ENCODE peak calls at places on chromosomes 1 and 21, in ten cellular contexts. Z, D, S, E, M, A, I, R, C and F are unnamed samples.

GRCh38 chr1:203210350-203210749 is 19.1 kb downstream of the CHIT1 start:
- DNase-seq in Z (no peak), D (no peak), S (no peak), E (no peak), M (no peak), A (no peak), I (no peak), R (no peak), C (no peak), F (no peak)

GRCh38 chr1:154951901-154952657 is 3.8 kb downstream of the PBXIP1 start:
- DNase-seq in Z (no peak), D (no peak), S (no peak), E (no peak), M (no peak), A (peak; percentile 74), I (peak; percentile 39), R (no peak), C (no peak), F (peak; percentile 26)

GRCh38 chr1:229280921-229281320 is 10.0 kb downstream of the RAB4A start:
- DNase-seq in Z (no peak), D (no peak), S (no peak), E (no peak), M (peak; percentile 69), A (no peak), I (no peak), R (no peak), C (no peak), F (no peak)

GRCh38 chr1:247096112-247096511 is 8.0 kb downstream of the ZNF669 start:
- DNase-seq in Z (no peak), D (no peak), S (no peak), E (no peak), M (no peak), A (no peak), I (no peak), R (no peak), C (no peak), F (no peak)

GRCh38 chr1:151166506-151166956 is 587 bp downstream of the SCNM1 start:
- DNase-seq in Z (no peak), D (no peak), S (peak; percentile 74), E (no peak), M (peak; percentile 87), A (no peak), I (no peak), R (no peak), C (no peak), F (peak; percentile 82)

GRCh38 chr1:207828485-207829158 is 76.8 kb downstream of the CD46 start:
- DNase-seq in Z (peak; percentile 27), D (peak; percentile 73), S (peak; percentile 91), E (no peak), M (peak; percentile 89), A (peak; percentile 73), I (peak; percentile 88), R (peak; percentile 15), C (no peak), F (peak; percentile 86)

GRCh38 chr21:42524341-42525227 is 10.9 kb downstream of the SLC37A1 start:
- DNase-seq in Z (no peak), D (peak; percentile 69), S (peak; percentile 69), E (no peak), M (peak; percentile 7), A (peak; percentile 87), I (peak; percentile 82), R (peak; percentile 98), C (no peak), F (peak; percentile 40)

GRCh38 chr1:227428803-227429202 is 110.5 kb upstream of the CDC42BPA start:
- DNase-seq in Z (no peak), D (no peak), S (peak; percentile 95), E (no peak), M (peak; percentile 77), A (no peak), I (no peak), R (peak; percentile 9), C (no peak), F (peak; percentile 88)

GRCh38 chr1:43506233-43506632 is 24.4 kb upstream of the PTPRF start:
- DNase-seq in Z (no peak), D (no peak), S (no peak), E (no peak), M (no peak), A (no peak), I (no peak), R (no peak), C (no peak), F (no peak)

GRCh38 chr1:65075123-65075976 is 72.7 kb upstream of the AK4 start:
- DNase-seq in Z (peak; percentile 44), D (no peak), S (peak; percentile 71), E (no peak), M (peak; percentile 69), A (peak; percentile 78), I (no peak), R (peak; percentile 90), C (peak; percentile 37), F (peak; percentile 68)

GRCh38 chr1:53025034-53025777 is 36.8 kb upstream of the PODN start:
- DNase-seq in Z (no peak), D (peak; percentile 21), S (peak; percentile 93), E (no peak), M (peak; percentile 81), A (no peak), I (peak; percentile 67), R (no peak), C (no peak), F (peak; percentile 92)

GRCh38 chr1:193905288-193906085 is 719.1 kb upstream of the B3GALT2 start:
- DNase-seq in Z (no peak), D (no peak), S (no peak), E (no peak), M (peak; percentile 48), A (no peak), I (no peak), R (no peak), C (no peak), F (peak; percentile 49)

GRCh38 chr1:228307218-228308023 is 99.2 kb downstream of the TRIM11 start:
- DNase-seq in Z (no peak), D (peak; percentile 14), S (no peak), E (no peak), M (no peak), A (peak; percentile 40), I (peak; percentile 45), R (no peak), C (no peak), F (no peak)

GRCh38 chr1:118788372-118788955 is 199.7 kb downstream of the TBX15 start:
- DNase-seq in Z (no peak), D (no peak), S (no peak), E (no peak), M (peak; percentile 13), A (no peak), I (no peak), R (peak; percentile 69), C (peak; percentile 33), F (no peak)

GRCh38 chr1:3858231-3858981 is 1.1 kb downstream of the DFFB start:
- DNase-seq in Z (no peak), D (no peak), S (peak; percentile 20), E (peak; percentile 37), M (peak; percentile 6), A (no peak), I (no peak), R (no peak), C (no peak), F (peak; percentile 31)

GRCh38 chr1:9590201-9590600 is 1.5 kb downstream of the TMEM201 start:
- DNase-seq in Z (no peak), D (no peak), S (no peak), E (no peak), M (no peak), A (peak; percentile 42), I (no peak), R (no peak), C (no peak), F (no peak)

GRCh38 chr1:245837741-245838140 is 669.3 kb downstream of the SMYD3 start:
- DNase-seq in Z (no peak), D (no peak), S (no peak), E (no peak), M (peak; percentile 72), A (no peak), I (no peak), R (no peak), C (no peak), F (peak; percentile 38)

GRCh38 chr1:66048011-66048410 is 255.3 kb downstream of the PDE4B start:
- DNase-seq in Z (no peak), D (no peak), S (no peak), E (no peak), M (peak; percentile 66), A (no peak), I (no peak), R (no peak), C (no peak), F (no peak)

GRCh38 chr1:206608108-206608698 is 4.1 kb downstream of the EIF2D start:
- DNase-seq in Z (peak; percentile 22), D (no peak), S (peak; percentile 32), E (peak; percentile 34), M (peak; percentile 63), A (peak; percentile 71), I (no peak), R (no peak), C (peak; percentile 3), F (peak; percentile 37)

GRCh38 chr21:15250384-15250783 is 185.6 kb upstream of the NRIP1 start:
- DNase-seq in Z (no peak), D (no peak), S (no peak), E (no peak), M (peak; percentile 83), A (no peak), I (no peak), R (no peak), C (no peak), F (peak; percentile 7)

GRCh38 chr21:45768741-45769049 is 125.2 kb downstream of the PCBP3 start:
- DNase-seq in Z (no peak), D (no peak), S (no peak), E (no peak), M (no peak), A (no peak), I (no peak), R (no peak), C (no peak), F (no peak)

GRCh38 chr1:17397910-17398700 is 26.1 kb downstream of the PADI6 start:
- DNase-seq in Z (no peak), D (no peak), S (no peak), E (no peak), M (no peak), A (no peak), I (no peak), R (no peak), C (no peak), F (no peak)

GRCh38 chr1:1604374-1605033 is 4.6 kb upstream of the FNDC10 start:
- DNase-seq in Z (no peak), D (no peak), S (no peak), E (peak; percentile 14), M (no peak), A (no peak), I (no peak), R (no peak), C (no peak), F (no peak)

GRCh38 chr1:3501856-3502665 is 47.6 kb downstream of the ARHGEF16 start:
- DNase-seq in Z (no peak), D (peak; percentile 71), S (peak; percentile 30), E (no peak), M (peak; percentile 38), A (peak; percentile 64), I (peak; percentile 88), R (no peak), C (no peak), F (peak; percentile 13)

GRCh38 chr1:201019321-201019977 is 4.1 kb downstream of the KIF21B start:
- DNase-seq in Z (peak; percentile 76), D (peak; percentile 39), S (peak; percentile 59), E (no peak), M (peak; percentile 66), A (peak; percentile 93), I (peak; percentile 75), R (peak; percentile 64), C (peak; percentile 56), F (peak; percentile 66)

GRCh38 chr1:201496296-201496690 is 10.6 kb downstream of the CSRP1 start:
- DNase-seq in Z (no peak), D (no peak), S (no peak), E (no peak), M (no peak), A (no peak), I (no peak), R (no peak), C (no peak), F (no peak)

GRCh38 chr1:154418062-154418897 is 13.1 kb downstream of the IL6R start:
- DNase-seq in Z (no peak), D (no peak), S (no peak), E (no peak), M (no peak), A (peak; percentile 37), I (no peak), R (peak; percentile 89), C (peak; percentile 75), F (peak; percentile 72)

GRCh38 chr1:208500379-208500778 is 256.2 kb upstream of the PLXNA2 start:
- DNase-seq in Z (no peak), D (no peak), S (no peak), E (no peak), M (no peak), A (no peak), I (no peak), R (no peak), C (no peak), F (no peak)